ENCODE peak calls at places on chromosomes 11 and 22, in ten cellular contexts. O is fibroblast of pulmonary artery, I is esophagus muscularis mucosa, S is thoracic aorta, F is kidney epithelial cell, K is body of pancreas, L is osteocyte, X is cardiac fibroblast, T is PC-3, Z is coronary artery. N is an unnamed sample.

GRCh38 chr11:72446929-72447753 is 12.8 kb upstream of the CLPB start:
- DNase-seq in X (peak), T (peak), O (peak), I (no peak), Z (no peak), L (no peak), F (no peak), S (no peak), K (no peak), N (peak)

GRCh38 chr11:117488996-117489952 is 161.6 kb downstream of the CEP164 start:
- DNase-seq in F (no peak), O (no peak), Z (no peak), K (no peak), I (no peak), S (no peak), T (no peak), X (no peak), L (no peak), N (no peak)

GRCh38 chr22:22818861-22819855 is 68.5 kb upstream of the IGLL5 start:
- DNase-seq in S (no peak), O (no peak), Z (no peak), I (peak), K (no peak), F (no peak), T (no peak), L (peak), X (no peak), N (no peak)

GRCh38 chr22:28442264-28442950 is 237.2 kb downstream of the TTC28 start:
- DNase-seq in K (peak), F (peak), X (peak), Z (peak), O (peak), S (no peak), T (no peak), I (peak), L (peak), N (peak)

GRCh38 chr11:44464741-44465140 is 100.7 kb upstream of the CD82 start:
- DNase-seq in K (no peak), S (no peak), X (no peak), T (peak), F (no peak), Z (no peak), O (peak), I (no peak), L (no peak), N (no peak)

GRCh38 chr11:11074686-11075370 is 217.0 kb upstream of the ZBED5 start:
- DNase-seq in L (no peak), X (no peak), T (no peak), I (peak), O (no peak), K (no peak), Z (no peak), F (no peak), S (no peak), N (no peak)

GRCh38 chr11:83979593-83979992 is 693.4 kb upstream of the CCDC90B start:
- DNase-seq in S (no peak), F (no peak), X (no peak), I (no peak), K (no peak), O (no peak), T (no peak), L (no peak), Z (no peak), N (no peak)

GRCh38 chr11:24357620-24358386 is 139.1 kb upstream of the LUZP2 start:
- DNase-seq in T (no peak), X (no peak), I (no peak), L (no peak), F (no peak), S (no peak), Z (no peak), K (no peak), O (no peak), N (no peak)

GRCh38 chr11:133413726-133414125 is 118.6 kb downstream of the OPCML start:
- DNase-seq in Z (no peak), X (no peak), I (no peak), O (no peak), F (no peak), K (no peak), L (no peak), S (no peak), T (no peak), N (no peak)

GRCh38 chr22:45468872-45469572 is 33.7 kb upstream of the FBLN1 start:
- DNase-seq in K (no peak), S (no peak), Z (no peak), O (peak), I (no peak), T (peak), X (peak), F (peak), L (no peak), N (no peak)

GRCh38 chr11:15907806-15908205 is 448.5 kb downstream of the SOX6 start:
- DNase-seq in I (no peak), K (no peak), F (no peak), O (no peak), Z (no peak), L (no peak), S (no peak), T (no peak), X (no peak), N (no peak)

GRCh38 chr22:22327723-22328122 is 83.1 kb downstream of the VPREB1 start:
- DNase-seq in Z (no peak), O (no peak), X (no peak), L (no peak), K (no peak), T (no peak), I (peak), S (no peak), F (no peak), N (no peak)

GRCh38 chr11:45083544-45084087 is 62.8 kb upstream of the PRDM11 start:
- DNase-seq in Z (no peak), L (no peak), X (no peak), O (no peak), K (no peak), S (no peak), F (no peak), T (peak), I (no peak), N (no peak)

DNA sequence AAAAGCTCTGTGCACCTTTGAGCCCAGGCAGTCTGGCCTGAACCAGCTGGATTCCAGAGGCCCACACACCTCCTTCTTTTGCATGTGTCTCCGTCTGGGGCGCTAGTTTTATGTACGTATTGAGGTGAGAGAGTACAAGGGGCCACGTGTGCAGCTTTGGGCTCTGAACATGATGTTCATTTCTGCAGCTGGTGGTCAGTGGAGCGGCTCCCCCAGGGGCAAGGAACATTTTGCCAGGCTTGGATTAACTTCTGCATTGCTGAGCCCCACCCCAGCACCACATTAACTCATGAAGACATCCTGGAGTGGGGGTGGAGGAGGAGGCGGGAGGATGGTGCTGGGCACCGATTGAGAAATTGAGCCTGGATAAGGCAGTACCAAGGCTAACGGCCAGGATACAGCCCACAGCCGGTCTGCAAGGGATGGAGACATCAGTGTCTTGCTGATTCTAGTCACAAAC is 13.8 kb downstream of the USP2 start:
- DNase-seq in T (no peak), K (no peak), Z (no peak), S (no peak), I (no peak), X (no peak), L (no peak), O (no peak), F (no peak), N (no peak)
- TF ChIP-seq CTCF in T (no peak), K (no peak), Z (no peak), S (no peak), I (no peak), X (no peak), L (no peak), O (no peak), F (no peak), N (no peak)

GRCh38 chr22:19910180-19910744 is 31.3 kb upstream of the COMT start:
- DNase-seq in Z (no peak), X (no peak), K (no peak), T (no peak), O (no peak), L (no peak), S (no peak), I (no peak), F (no peak), N (no peak)
- TF ChIP-seq CTCF in Z (no peak), X (no peak), K (no peak), T (no peak), O (no peak), L (no peak), S (no peak), I (no peak), F (no peak), N (peak)

DNA sequence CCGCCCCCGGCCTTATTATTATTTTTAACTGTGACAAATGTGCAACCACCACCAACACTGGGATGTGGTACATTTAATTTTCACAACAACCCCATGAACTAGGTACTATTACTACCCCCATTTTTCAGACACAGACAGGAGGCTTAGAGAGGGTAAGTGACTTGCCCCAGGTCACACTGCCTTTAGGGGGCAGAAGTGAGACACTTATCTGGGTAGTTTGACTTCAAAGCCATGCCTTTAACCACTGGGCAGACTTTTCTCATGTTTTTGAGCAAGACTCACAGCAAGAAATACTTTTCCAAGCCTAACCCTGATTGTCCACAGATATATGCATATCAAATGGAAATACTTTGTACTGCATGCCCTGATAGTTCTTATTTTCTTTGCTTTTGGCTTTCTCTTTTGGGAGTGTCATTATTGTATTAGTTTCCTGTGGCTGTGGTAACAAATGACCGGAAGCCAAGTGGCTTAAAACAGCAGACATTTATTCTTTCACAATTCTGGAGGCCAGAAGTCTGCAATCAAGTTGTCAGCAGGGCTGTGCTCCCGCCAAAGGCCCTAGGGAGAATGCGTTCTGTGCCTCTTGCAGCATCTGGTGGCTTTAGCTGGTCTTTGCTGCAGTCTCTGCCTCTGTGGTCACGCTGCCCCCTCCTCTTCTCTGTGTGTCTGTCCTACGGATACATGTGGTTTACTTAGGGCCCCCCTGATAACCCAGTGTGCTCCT is 110.8 kb downstream of the GRIK4 start:
- DNase-seq in S (no peak), L (no peak), F (no peak), K (no peak), X (no peak), T (peak), O (peak), Z (no peak), I (no peak), N (no peak)
- TF ChIP-seq CTCF in S (no peak), L (no peak), F (no peak), K (no peak), X (no peak), T (peak), O (peak), Z (no peak), I (no peak), N (peak)

DNA sequence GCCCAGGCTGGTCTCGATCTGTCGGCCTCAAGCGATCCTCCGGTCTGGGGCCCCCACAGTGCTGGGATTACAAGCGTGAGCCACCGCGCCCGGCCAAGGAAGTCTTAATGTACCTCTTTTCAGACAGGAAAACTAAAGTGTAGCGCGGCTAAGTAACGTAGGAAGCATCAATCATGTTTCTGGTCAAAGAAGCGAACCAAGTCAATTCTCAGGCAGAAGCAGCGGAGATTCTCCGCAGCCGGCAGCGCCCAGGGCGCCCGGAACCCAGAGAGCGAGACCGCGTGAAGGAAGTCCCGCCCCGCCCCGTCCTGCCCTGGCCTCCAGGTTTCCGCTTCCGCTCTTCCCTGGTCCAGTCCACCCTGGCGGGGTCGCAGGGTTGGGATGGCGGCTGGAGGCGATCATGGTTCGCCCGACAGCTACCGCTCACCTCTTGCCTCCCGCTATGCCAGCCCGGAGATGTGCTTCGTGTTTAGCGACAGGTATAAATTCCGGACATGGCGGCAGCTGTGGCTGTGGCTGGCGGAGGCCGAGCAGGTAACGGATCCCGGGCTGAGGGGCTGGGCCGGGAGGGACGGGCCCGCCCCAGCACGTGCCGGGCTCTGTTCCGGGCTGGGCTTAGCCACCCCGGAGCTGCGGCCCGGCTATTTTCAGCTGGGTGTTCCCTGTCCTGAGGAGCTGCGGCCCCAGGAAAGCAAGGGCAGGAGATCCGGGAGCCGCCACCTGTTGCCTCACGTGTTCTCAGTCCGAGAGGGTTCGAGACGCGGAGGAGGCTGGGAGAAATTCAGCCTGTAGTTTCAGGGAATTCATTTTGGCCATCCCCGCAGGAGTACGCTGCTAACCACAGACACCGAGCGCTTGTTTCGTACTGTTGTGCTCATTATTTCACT is at the start of gene ADSL:
- DNase-seq in Z (peak), L (peak), O (peak), I (peak), X (peak), S (peak), T (peak), K (peak), F (peak), N (peak)
- TF ChIP-seq CTCF in Z (no peak), L (no peak), O (no peak), I (peak), X (no peak), S (no peak), T (no peak), K (no peak), F (no peak), N (no peak)

GRCh38 chr22:20273720-20274119 is 5.6 kb upstream of the RTN4R start:
- DNase-seq in I (no peak), X (no peak), O (no peak), Z (no peak), L (no peak), S (no peak), F (no peak), T (no peak), K (no peak), N (no peak)

GRCh38 chr22:20271114-20271994 is 3.2 kb upstream of the RTN4R start:
- DNase-seq in X (no peak), S (no peak), Z (no peak), O (no peak), T (no peak), I (no peak), K (no peak), F (no peak), L (no peak), N (no peak)

GRCh38 chr22:20275836-20276235 is 7.7 kb upstream of the RTN4R start:
- DNase-seq in O (no peak), T (no peak), L (no peak), K (no peak), F (no peak), I (no peak), Z (no peak), X (no peak), S (no peak), N (no peak)

GRCh38 chr22:20272174-20272573 is 4.1 kb upstream of the RTN4R start:
- DNase-seq in S (no peak), T (no peak), K (no peak), X (no peak), L (no peak), Z (no peak), F (no peak), O (no peak), I (no peak), N (no peak)

GRCh38 chr22:20272700-20273099 is 4.6 kb upstream of the RTN4R start:
- DNase-seq in O (no peak), Z (no peak), I (no peak), F (no peak), S (no peak), L (no peak), T (no peak), K (no peak), X (no peak), N (no peak)
- TF ChIP-seq CTCF in O (no peak), Z (no peak), I (no peak), F (no peak), S (no peak), L (no peak), T (no peak), K (no peak), X (no peak), N (no peak)

GRCh38 chr11:108970221-108970991 is 305.5 kb downstream of the DDX10 start:
- DNase-seq in O (peak), I (no peak), F (no peak), T (no peak), Z (no peak), S (no peak), X (peak), K (no peak), L (no peak), N (no peak)
- TF ChIP-seq CTCF in O (no peak), I (no peak), F (no peak), T (no peak), Z (no peak), S (no peak), X (no peak), K (no peak), L (peak), N (no peak)

DNA sequence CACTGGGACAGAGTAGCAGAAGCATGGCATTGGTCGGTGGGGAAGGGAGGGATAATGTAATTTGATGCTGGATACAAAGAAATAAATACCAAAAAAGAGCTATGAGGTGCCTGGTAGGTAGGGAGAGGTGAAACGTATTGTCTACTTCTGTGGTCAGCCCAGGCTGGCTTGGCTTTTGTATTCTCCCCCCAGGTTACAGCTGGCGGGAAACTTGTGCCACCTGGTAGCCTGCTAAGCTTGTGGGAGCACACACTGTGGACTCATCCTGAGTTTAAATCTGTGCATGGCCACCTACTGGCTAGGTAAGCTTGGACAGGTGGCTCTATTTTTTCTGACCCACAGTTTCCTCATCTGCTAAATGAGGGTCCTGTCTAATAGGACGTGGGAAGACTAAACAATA is 165.2 kb upstream of the E2F8 start:
- DNase-seq in L (no peak), F (no peak), X (no peak), S (no peak), K (no peak), I (no peak), O (no peak), Z (peak), T (peak), N (no peak)
- TF ChIP-seq CTCF in L (no peak), F (no peak), X (no peak), S (no peak), K (no peak), I (no peak), O (no peak), Z (no peak), T (peak), N (no peak)

GRCh38 chr22:30947163-30947820 is 21.3 kb downstream of the MORC2 start:
- DNase-seq in F (no peak), O (no peak), I (peak), Z (no peak), K (no peak), L (peak), S (peak), T (no peak), X (peak), N (peak)
- TF ChIP-seq CTCF in F (no peak), O (peak), I (peak), Z (no peak), K (no peak), L (no peak), S (peak), T (no peak), X (peak), N (no peak)

N was measured in endothelial cell.